ENCODE peak calls at places on chromosomes 4 and X, in eight cellular contexts. One of them, this sample, is unnamed.

GRCh38 chr4:133759428-133759827 is 442.2 kb downstream of the PABPC4L start:
- DNase-seq in HCT116: no peak
- DNase-seq in CD8-positive, alpha-beta memory T cell: no peak
- DNase-seq in hepatocyte: no peak
- DNase-seq in CD4-positive, alpha-beta memory T cell: no peak
- DNase-seq in GM23338: no peak
- DNase-seq in neuronal stem cell: peak; percentile 4
- DNase-seq in colonic mucosa: no peak
- DNase-seq in this sample: peak; percentile 72

GRCh38 chr4:4775493-4776004 is 83.9 kb upstream of the MSX1 start:
- DNase-seq in CD4-positive, alpha-beta memory T cell: no peak
- DNase-seq in CD8-positive, alpha-beta memory T cell: no peak
- DNase-seq in colonic mucosa: no peak
- DNase-seq in GM23338: no peak
- DNase-seq in neuronal stem cell: no peak
- DNase-seq in HCT116: no peak
- DNase-seq in hepatocyte: no peak
- DNase-seq in this sample: no peak

GRCh38 chrX:15373986-15374385 is 10.2 kb downstream of the VEGFD start:
- DNase-seq in colonic mucosa: no peak
- DNase-seq in CD8-positive, alpha-beta memory T cell: no peak
- DNase-seq in HCT116: no peak
- DNase-seq in CD4-positive, alpha-beta memory T cell: no peak
- DNase-seq in neuronal stem cell: no peak
- DNase-seq in hepatocyte: no peak
- DNase-seq in GM23338: no peak
- DNase-seq in this sample: no peak

GRCh38 chr4:37562592-37562991 is 123.6 kb downstream of the RELL1 start:
- DNase-seq in CD4-positive, alpha-beta memory T cell: no peak
- DNase-seq in GM23338: no peak
- DNase-seq in hepatocyte: no peak
- DNase-seq in CD8-positive, alpha-beta memory T cell: no peak
- DNase-seq in HCT116: no peak
- DNase-seq in colonic mucosa: no peak
- DNase-seq in neuronal stem cell: no peak
- DNase-seq in this sample: no peak

GRCh38 chrX:15804563-15804962 is 14.3 kb downstream of the ZRSR2 start:
- DNase-seq in GM23338: no peak
- DNase-seq in CD8-positive, alpha-beta memory T cell: no peak
- DNase-seq in hepatocyte: no peak
- DNase-seq in HCT116: no peak
- DNase-seq in neuronal stem cell: no peak
- DNase-seq in colonic mucosa: no peak
- DNase-seq in CD4-positive, alpha-beta memory T cell: no peak
- DNase-seq in this sample: no peak

GRCh38 chrX:153469811-153470410 is 465 bp downstream of the HAUS7 start:
- DNase-seq in neuronal stem cell: no peak
- DNase-seq in colonic mucosa: no peak
- DNase-seq in CD4-positive, alpha-beta memory T cell: no peak
- DNase-seq in GM23338: peak; percentile 17
- DNase-seq in CD8-positive, alpha-beta memory T cell: peak; percentile 5
- DNase-seq in hepatocyte: peak; percentile 38
- DNase-seq in HCT116: no peak
- DNase-seq in this sample: no peak

GRCh38 chr4:42401171-42401570 is 3.9 kb downstream of the SHISA3 start:
- DNase-seq in HCT116: no peak
- DNase-seq in hepatocyte: peak; percentile 9
- DNase-seq in CD8-positive, alpha-beta memory T cell: no peak
- DNase-seq in CD4-positive, alpha-beta memory T cell: no peak
- DNase-seq in neuronal stem cell: no peak
- DNase-seq in colonic mucosa: no peak
- DNase-seq in GM23338: peak; percentile 45
- DNase-seq in this sample: no peak

GRCh38 chr4:6263541-6264540 is 5.8 kb upstream of the WFS1 start:
- DNase-seq in CD8-positive, alpha-beta memory T cell: no peak
- DNase-seq in colonic mucosa: no peak
- DNase-seq in neuronal stem cell: no peak
- DNase-seq in CD4-positive, alpha-beta memory T cell: no peak
- DNase-seq in HCT116: no peak
- DNase-seq in hepatocyte: peak; percentile 72
- DNase-seq in GM23338: peak; percentile 68
- DNase-seq in this sample: peak; percentile 59

GRCh38 chr4:179415842-179416223 is 1973.6 kb upstream of the AGA start:
- DNase-seq in CD4-positive, alpha-beta memory T cell: no peak
- DNase-seq in GM23338: peak; percentile 56
- DNase-seq in colonic mucosa: no peak
- DNase-seq in HCT116: no peak
- DNase-seq in hepatocyte: peak; percentile 51
- DNase-seq in CD8-positive, alpha-beta memory T cell: no peak
- DNase-seq in neuronal stem cell: no peak
- DNase-seq in this sample: no peak

GRCh38 chr4:166073783-166074182 is 200.7 kb downstream of the TLL1 start:
- DNase-seq in GM23338: no peak
- DNase-seq in HCT116: no peak
- DNase-seq in CD8-positive, alpha-beta memory T cell: no peak
- DNase-seq in colonic mucosa: no peak
- DNase-seq in neuronal stem cell: no peak
- DNase-seq in CD4-positive, alpha-beta memory T cell: no peak
- DNase-seq in hepatocyte: no peak
- DNase-seq in this sample: no peak

GRCh38 chr4:16897991-16898827 is at the start of gene LDB2:
- DNase-seq in GM23338: peak; percentile 86
- DNase-seq in hepatocyte: peak; percentile 82
- DNase-seq in HCT116: no peak
- DNase-seq in colonic mucosa: peak; percentile 32
- DNase-seq in CD8-positive, alpha-beta memory T cell: no peak
- DNase-seq in CD4-positive, alpha-beta memory T cell: no peak
- DNase-seq in neuronal stem cell: peak; percentile 59
- DNase-seq in this sample: no peak

GRCh38 chr4:59655996-59656395 is 1544.1 kb upstream of the ADGRL3 start:
- DNase-seq in GM23338: no peak
- DNase-seq in CD8-positive, alpha-beta memory T cell: no peak
- DNase-seq in hepatocyte: peak; percentile 6
- DNase-seq in CD4-positive, alpha-beta memory T cell: no peak
- DNase-seq in HCT116: no peak
- DNase-seq in colonic mucosa: no peak
- DNase-seq in neuronal stem cell: no peak
- DNase-seq in this sample: no peak

GRCh38 chrX:130024127-130024526 is 41.7 kb downstream of the BCORL1 start:
- DNase-seq in colonic mucosa: peak; percentile 83
- DNase-seq in GM23338: peak; percentile 90
- DNase-seq in neuronal stem cell: peak; percentile 9
- DNase-seq in hepatocyte: peak; percentile 28
- DNase-seq in CD8-positive, alpha-beta memory T cell: peak; percentile 74
- DNase-seq in CD4-positive, alpha-beta memory T cell: peak; percentile 85
- DNase-seq in HCT116: peak; percentile 23
- DNase-seq in this sample: peak; percentile 23

GRCh38 chr4:107519057-107519456 is 201.0 kb downstream of the PAPSS1 start:
- DNase-seq in neuronal stem cell: peak; percentile 11
- DNase-seq in colonic mucosa: peak; percentile 19
- DNase-seq in GM23338: peak; percentile 64
- DNase-seq in CD4-positive, alpha-beta memory T cell: no peak
- DNase-seq in hepatocyte: peak; percentile 60
- DNase-seq in CD8-positive, alpha-beta memory T cell: no peak
- DNase-seq in HCT116: peak; percentile 19
- DNase-seq in this sample: no peak

GRCh38 chrX:136212557-136213111 is 38.6 kb downstream of the MAP7D3 start:
- DNase-seq in HCT116: no peak
- DNase-seq in colonic mucosa: no peak
- DNase-seq in neuronal stem cell: no peak
- DNase-seq in GM23338: no peak
- DNase-seq in CD8-positive, alpha-beta memory T cell: no peak
- DNase-seq in hepatocyte: no peak
- DNase-seq in CD4-positive, alpha-beta memory T cell: no peak
- DNase-seq in this sample: no peak
- H3K4me1 ChIP-seq in HCT116: peaks cover 7% of the 10 kb centered on the region
- H3K4me1 ChIP-seq in colonic mucosa: no peaks in the 10 kb centered on the region
- H3K4me1 ChIP-seq in neuronal stem cell: peaks cover 11% of the 10 kb centered on the region
- H3K4me1 ChIP-seq in GM23338: no peaks in the 10 kb centered on the region
- H3K4me1 ChIP-seq in CD8-positive, alpha-beta memory T cell: no peaks in the 10 kb centered on the region
- H3K4me1 ChIP-seq in hepatocyte: no peaks in the 10 kb centered on the region
- H3K4me1 ChIP-seq in CD4-positive, alpha-beta memory T cell: peaks cover 3% of the 10 kb centered on the region
- H3K4me1 ChIP-seq in this sample: no peaks in the 10 kb centered on the region

DNA sequence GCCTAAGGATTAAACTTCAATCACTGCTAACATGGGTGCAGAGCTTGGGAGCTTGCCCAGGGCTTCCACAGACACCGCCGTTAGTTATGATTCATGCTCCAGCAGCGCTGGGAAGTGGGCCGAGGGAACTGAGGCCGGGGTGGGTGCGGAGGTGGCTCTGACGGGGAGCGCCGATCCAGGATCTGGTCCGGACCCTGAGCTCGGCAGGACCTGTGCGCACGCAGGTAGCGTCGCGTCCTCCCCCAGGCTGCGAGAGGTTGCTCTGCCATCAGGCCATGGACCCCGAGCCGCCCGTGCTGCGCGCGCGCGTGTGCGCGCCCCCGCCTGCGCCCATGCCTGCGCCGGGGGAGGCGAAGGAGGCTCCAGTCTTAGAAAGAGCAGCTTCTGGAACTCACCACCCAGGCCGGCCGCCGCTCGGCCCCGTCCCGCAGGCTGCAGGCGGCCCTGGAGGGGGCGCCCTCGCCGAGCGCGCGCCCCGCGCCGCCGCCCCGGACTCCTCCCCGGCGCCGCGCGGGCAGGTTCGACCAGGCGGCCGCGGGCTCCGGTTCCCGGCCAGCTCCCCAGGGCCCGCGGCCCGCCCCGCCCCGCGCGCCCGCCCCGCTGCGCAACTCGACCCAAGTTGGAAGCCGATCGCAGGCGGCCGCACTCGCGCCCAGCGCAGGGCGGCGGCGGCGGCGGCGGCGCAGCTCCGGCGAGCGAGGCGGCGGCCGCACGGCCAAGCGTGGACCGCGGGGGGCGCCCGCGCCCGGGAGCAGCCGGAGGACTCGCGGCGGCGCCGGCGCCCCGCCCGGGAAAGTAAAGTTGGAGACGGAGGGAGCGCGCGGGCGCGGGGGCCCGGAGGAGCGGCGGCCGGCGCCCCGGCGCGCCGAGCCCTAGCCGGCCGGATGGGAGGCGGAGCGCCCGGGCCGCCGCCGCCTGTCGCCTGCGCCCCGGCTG is 646 bp upstream of the ADRA2C start:
- DNase-seq in neuronal stem cell: peak; percentile 61
- DNase-seq in hepatocyte: peak; percentile 82
- DNase-seq in CD4-positive, alpha-beta memory T cell: no peak
- DNase-seq in HCT116: no peak
- DNase-seq in colonic mucosa: peak; percentile 26
- DNase-seq in GM23338: peak; percentile 78
- DNase-seq in CD8-positive, alpha-beta memory T cell: no peak
- DNase-seq in this sample: peak; percentile 78
- H3K4me3 ChIP-seq in neuronal stem cell: peak overlapping the region; percentile 80
- H3K4me3 ChIP-seq in hepatocyte: no peak overlapping the region
- H3K4me3 ChIP-seq in CD4-positive, alpha-beta memory T cell: no peak overlapping the region
- H3K4me3 ChIP-seq in HCT116: peak overlapping the region; percentile 60
- H3K4me3 ChIP-seq in colonic mucosa: no peak overlapping the region
- H3K4me3 ChIP-seq in GM23338: peak overlapping the region; percentile 60
- H3K4me3 ChIP-seq in CD8-positive, alpha-beta memory T cell: no peak overlapping the region
- H3K4me3 ChIP-seq in this sample: peak overlapping the region; percentile 30

GRCh38 chrX:47191331-47191730 is 2.3 kb upstream of the UBA1 start:
- DNase-seq in neuronal stem cell: no peak
- DNase-seq in colonic mucosa: peak; percentile 65
- DNase-seq in CD8-positive, alpha-beta memory T cell: peak; percentile 31
- DNase-seq in GM23338: peak; percentile 32
- DNase-seq in hepatocyte: peak; percentile 43
- DNase-seq in HCT116: peak; percentile 13
- DNase-seq in CD4-positive, alpha-beta memory T cell: peak; percentile 45
- DNase-seq in this sample: peak; percentile 45

GRCh38 chrX:47194388-47194787 is 759 bp downstream of the UBA1 start:
- DNase-seq in colonic mucosa: no peak
- DNase-seq in HCT116: no peak
- DNase-seq in CD4-positive, alpha-beta memory T cell: no peak
- DNase-seq in hepatocyte: no peak
- DNase-seq in neuronal stem cell: no peak
- DNase-seq in GM23338: no peak
- DNase-seq in CD8-positive, alpha-beta memory T cell: no peak
- DNase-seq in this sample: no peak

GRCh38 chrX:47196098-47196497 is 2.5 kb downstream of the UBA1 start:
- DNase-seq in GM23338: no peak
- DNase-seq in CD8-positive, alpha-beta memory T cell: no peak
- DNase-seq in HCT116: no peak
- DNase-seq in hepatocyte: no peak
- DNase-seq in CD4-positive, alpha-beta memory T cell: no peak
- DNase-seq in neuronal stem cell: no peak
- DNase-seq in colonic mucosa: no peak
- DNase-seq in this sample: no peak

GRCh38 chrX:47191806-47192401 is 1.7 kb upstream of the UBA1 start:
- DNase-seq in HCT116: no peak
- DNase-seq in colonic mucosa: no peak
- DNase-seq in CD8-positive, alpha-beta memory T cell: no peak
- DNase-seq in GM23338: no peak
- DNase-seq in hepatocyte: no peak
- DNase-seq in CD4-positive, alpha-beta memory T cell: no peak
- DNase-seq in neuronal stem cell: no peak
- DNase-seq in this sample: no peak

GRCh38 chrX:47193475-47194241 is at the start of gene UBA1:
- DNase-seq in CD8-positive, alpha-beta memory T cell: peak; percentile 89
- DNase-seq in CD4-positive, alpha-beta memory T cell: peak; percentile 97
- DNase-seq in GM23338: peak; percentile 95
- DNase-seq in HCT116: peak; percentile 87
- DNase-seq in colonic mucosa: peak; percentile 100
- DNase-seq in neuronal stem cell: peak; percentile 95
- DNase-seq in hepatocyte: peak; percentile 99
- DNase-seq in this sample: peak; percentile 92
- H3K4me1 ChIP-seq in CD8-positive, alpha-beta memory T cell: peaks cover 46% of the 10 kb centered on the region
- H3K4me1 ChIP-seq in CD4-positive, alpha-beta memory T cell: peaks cover 64% of the 10 kb centered on the region
- H3K4me1 ChIP-seq in GM23338: peaks cover 28% of the 10 kb centered on the region
- H3K4me1 ChIP-seq in HCT116: peaks cover 26% of the 10 kb centered on the region
- H3K4me1 ChIP-seq in colonic mucosa: peaks cover 16% of the 10 kb centered on the region
- H3K4me1 ChIP-seq in neuronal stem cell: peaks cover 21% of the 10 kb centered on the region
- H3K4me1 ChIP-seq in hepatocyte: peaks cover 49% of the 10 kb centered on the region
- H3K4me1 ChIP-seq in this sample: peaks cover 3% of the 10 kb centered on the region

GRCh38 chrX:104566921-104567501 is 1.0 kb downstream of the IL1RAPL2 start:
- DNase-seq in GM23338: peak; percentile 35
- DNase-seq in neuronal stem cell: no peak
- DNase-seq in CD4-positive, alpha-beta memory T cell: no peak
- DNase-seq in HCT116: no peak
- DNase-seq in colonic mucosa: no peak
- DNase-seq in hepatocyte: peak; percentile 18
- DNase-seq in CD8-positive, alpha-beta memory T cell: no peak
- DNase-seq in this sample: no peak

GRCh38 chrX:104568304-104568915 is 2.4 kb downstream of the IL1RAPL2 start:
- DNase-seq in neuronal stem cell: no peak
- DNase-seq in hepatocyte: no peak
- DNase-seq in HCT116: no peak
- DNase-seq in CD8-positive, alpha-beta memory T cell: no peak
- DNase-seq in CD4-positive, alpha-beta memory T cell: no peak
- DNase-seq in GM23338: peak; percentile 27
- DNase-seq in colonic mucosa: no peak
- DNase-seq in this sample: no peak

GRCh38 chrX:104564921-104565703 is 887 bp upstream of the IL1RAPL2 start:
- DNase-seq in GM23338: peak; percentile 23
- DNase-seq in colonic mucosa: no peak
- DNase-seq in CD4-positive, alpha-beta memory T cell: no peak
- DNase-seq in CD8-positive, alpha-beta memory T cell: no peak
- DNase-seq in hepatocyte: no peak
- DNase-seq in neuronal stem cell: no peak
- DNase-seq in HCT116: no peak
- DNase-seq in this sample: no peak

GRCh38 chrX:104565791-104566687 is at the start of gene IL1RAPL2:
- DNase-seq in CD4-positive, alpha-beta memory T cell: no peak
- DNase-seq in colonic mucosa: peak; percentile 38
- DNase-seq in CD8-positive, alpha-beta memory T cell: no peak
- DNase-seq in GM23338: peak; percentile 86
- DNase-seq in HCT116: no peak
- DNase-seq in neuronal stem cell: peak; percentile 51
- DNase-seq in hepatocyte: peak; percentile 66
- DNase-seq in this sample: no peak

GRCh38 chrX:104567506-104567905 is 1.5 kb downstream of the IL1RAPL2 start:
- DNase-seq in hepatocyte: no peak
- DNase-seq in CD8-positive, alpha-beta memory T cell: no peak
- DNase-seq in CD4-positive, alpha-beta memory T cell: no peak
- DNase-seq in GM23338: no peak
- DNase-seq in HCT116: no peak
- DNase-seq in colonic mucosa: no peak
- DNase-seq in neuronal stem cell: no peak
- DNase-seq in this sample: no peak
- H3K4me3 ChIP-seq in hepatocyte: no peak overlapping the region
- H3K4me3 ChIP-seq in CD8-positive, alpha-beta memory T cell: no peak overlapping the region
- H3K4me3 ChIP-seq in CD4-positive, alpha-beta memory T cell: no peak overlapping the region
- H3K4me3 ChIP-seq in GM23338: peak overlapping the region; percentile 60
- H3K4me3 ChIP-seq in HCT116: no peak overlapping the region
- H3K4me3 ChIP-seq in colonic mucosa: no peak overlapping the region
- H3K4me3 ChIP-seq in neuronal stem cell: no peak overlapping the region
- H3K4me3 ChIP-seq in this sample: no peak overlapping the region